ENCODE peak calls at places on chromosomes 12 and 14, in seven cellular contexts. X is fibroblast of lung, Q is fibroblast of pulmonary artery, P is GM12865, I is A673, W is GM23338, K is K562. E is an unnamed sample.

GRCh38 chr12:132827763-132828703 is 636 bp downstream of the GOLGA3 start:
- DNase-seq in I (no peak), W (peak), P (peak), Q (peak), K (no peak), X (peak), E (peak)

GRCh38 chr14:67232066-67232465 is 9.2 kb upstream of the PALS1 start:
- DNase-seq in K (no peak), X (no peak), Q (no peak), I (peak), W (no peak), P (no peak), E (no peak)

GRCh38 chr12:40336573-40337199 is 111.9 kb downstream of the LRRK2 start:
- DNase-seq in Q (peak), W (peak), X (peak), P (peak), K (peak), I (peak), E (peak)

GRCh38 chr14:105023791-105024480 is 3.1 kb upstream of the CDCA4 start:
- DNase-seq in W (no peak), P (no peak), Q (peak), K (no peak), I (no peak), X (peak), E (peak)

GRCh38 chr12:79983969-79984629 is 49.2 kb upstream of the PPP1R12A start:
- DNase-seq in I (no peak), P (no peak), Q (peak), W (no peak), K (no peak), X (peak), E (peak)

GRCh38 chr12:31118347-31118830 is 44.7 kb downstream of the DDX11 start:
- DNase-seq in P (no peak), K (peak), I (peak), X (no peak), Q (no peak), W (peak), E (peak)

GRCh38 chr12:103748002-103748401 is 93.0 kb downstream of the NT5DC3 start:
- DNase-seq in X (peak), Q (no peak), P (no peak), W (no peak), I (no peak), K (no peak), E (no peak)

GRCh38 chr12:68240975-68241374 is 12.4 kb downstream of the IL22 start:
- DNase-seq in K (no peak), Q (no peak), I (no peak), W (no peak), X (peak), P (peak), E (peak)

GRCh38 chr12:33180921-33181320 is 258.7 kb downstream of the SYT10 start:
- DNase-seq in W (no peak), I (no peak), X (peak), K (no peak), P (no peak), Q (no peak), E (no peak)

GRCh38 chr12:15131462-15131861 is 89.8 kb downstream of the RERG start:
- DNase-seq in P (no peak), W (no peak), K (no peak), Q (peak), I (no peak), X (peak), E (peak)

GRCh38 chr12:114186241-114187002 is 219.5 kb downstream of the TBX5 start:
- DNase-seq in Q (no peak), P (no peak), K (no peak), W (peak), I (no peak), X (no peak), E (no peak)

GRCh38 chr12:63083046-63083445 is 68.0 kb downstream of the AVPR1A start:
- DNase-seq in W (no peak), I (no peak), Q (no peak), K (no peak), X (no peak), P (no peak), E (no peak)

GRCh38 chr14:80988742-80989429 is 33.5 kb downstream of the TSHR start:
- DNase-seq in K (no peak), Q (no peak), W (no peak), X (peak), P (no peak), I (no peak), E (no peak)

GRCh38 chr14:97298331-97298730 is 501.1 kb downstream of the VRK1 start:
- DNase-seq in W (peak), X (no peak), K (peak), Q (no peak), I (peak), P (no peak), E (no peak)

GRCh38 chr14:35406811-35407630 is 2.5 kb upstream of the NFKBIA start:
- DNase-seq in I (peak), Q (peak), X (peak), K (peak), P (peak), W (peak), E (no peak)

GRCh38 chr14:61179061-61179675 is 102.0 kb downstream of the TMEM30B start:
- DNase-seq in W (no peak), I (no peak), P (no peak), Q (peak), K (no peak), X (peak), E (peak)

GRCh38 chr14:90645842-90646443 is 170.3 kb downstream of the TTC7B start:
- DNase-seq in X (peak), Q (peak), I (no peak), P (no peak), W (peak), K (no peak), E (peak)

GRCh38 chr12:24015771-24016170 is 66.3 kb upstream of the SOX5 start:
- DNase-seq in P (no peak), Q (no peak), K (no peak), X (no peak), I (no peak), W (no peak), E (no peak)

GRCh38 chr12:43333650-43334043 is 218.4 kb downstream of the ADAMTS20 start:
- DNase-seq in P (no peak), I (no peak), W (no peak), K (no peak), X (no peak), Q (no peak), E (no peak)

GRCh38 chr14:44609201-44609600 is 102.1 kb upstream of the FSCB start:
- DNase-seq in P (no peak), K (no peak), X (no peak), Q (no peak), I (no peak), W (no peak), E (no peak)

GRCh38 chr12:124888203-124888602 is 24.5 kb upstream of the SCARB1 start:
- DNase-seq in K (no peak), P (no peak), W (no peak), I (no peak), X (no peak), Q (no peak), E (no peak)

GRCh38 chr14:104387385-104388010 is 192.1 kb upstream of the C14orf180 start:
- DNase-seq in K (no peak), Q (no peak), I (no peak), W (no peak), X (no peak), P (no peak), E (no peak)

GRCh38 chr14:57136669-57137068 is 132.0 kb downstream of the EXOC5 start:
- DNase-seq in K (no peak), X (no peak), I (peak), P (peak), Q (no peak), W (peak), E (no peak)

GRCh38 chr12:19031032-19031431 is 98.5 kb upstream of the PLEKHA5 start:
- DNase-seq in K (no peak), Q (peak), I (peak), W (no peak), X (peak), P (no peak), E (peak)

GRCh38 chr12:132306885-132307191 is 22.6 kb downstream of the GALNT9 start:
- DNase-seq in P (no peak), I (no peak), X (no peak), K (no peak), Q (no peak), W (no peak), E (no peak)

GRCh38 chr12:124461851-124462623 is 105.4 kb downstream of the NCOR2 start:
- DNase-seq in X (no peak), K (no peak), Q (no peak), I (no peak), P (no peak), W (no peak), E (peak)

GRCh38 chr12:34393821-34394150 is 371.5 kb downstream of the ALG10 start:
- DNase-seq in I (no peak), Q (no peak), W (no peak), P (no peak), X (no peak), K (no peak), E (no peak)

GRCh38 chr12:62196146-62196545 is 64.1 kb upstream of the USP15 start:
- DNase-seq in K (no peak), Q (no peak), W (no peak), X (no peak), I (no peak), P (no peak), E (no peak)

GRCh38 chr12:31633464-31633863 is 26.0 kb upstream of the ETFBKMT start:
- DNase-seq in X (no peak), K (no peak), I (no peak), Q (no peak), P (no peak), W (no peak), E (no peak)

GRCh38 chr12:3604750-3605638 is 114.0 kb downstream of the PRMT8 start:
- DNase-seq in Q (peak), K (no peak), I (peak), X (peak), P (no peak), W (peak), E (peak)

GRCh38 chr12:111434680-111435338 is 29.1 kb downstream of the SH2B3 start:
- DNase-seq in K (no peak), X (peak), Q (peak), W (peak), P (peak), I (peak), E (peak)

GRCh38 chr14:105168496-105168978 is at the start of gene JAG2:
- DNase-seq in P (peak), Q (peak), X (peak), I (peak), K (no peak), W (peak), E (no peak)

GRCh38 chr12:70719672-70720420 is 82.6 kb upstream of the PTPRB start:
- DNase-seq in W (peak), X (peak), Q (peak), P (peak), K (peak), I (peak), E (peak)

GRCh38 chr12:71371132-71371531 is 68.5 kb upstream of the LGR5 start:
- DNase-seq in K (no peak), W (peak), X (peak), P (no peak), I (peak), Q (peak), E (peak)

GRCh38 chr12:47205532-47206449 is 126.0 kb upstream of the AMIGO2 start:
- DNase-seq in P (no peak), X (no peak), W (no peak), I (no peak), K (no peak), Q (no peak), E (no peak)

GRCh38 chr12:124861898-124862676 is 1.6 kb downstream of the SCARB1 start:
- DNase-seq in K (no peak), P (peak), W (no peak), X (no peak), Q (no peak), I (no peak), E (no peak)

DNA sequence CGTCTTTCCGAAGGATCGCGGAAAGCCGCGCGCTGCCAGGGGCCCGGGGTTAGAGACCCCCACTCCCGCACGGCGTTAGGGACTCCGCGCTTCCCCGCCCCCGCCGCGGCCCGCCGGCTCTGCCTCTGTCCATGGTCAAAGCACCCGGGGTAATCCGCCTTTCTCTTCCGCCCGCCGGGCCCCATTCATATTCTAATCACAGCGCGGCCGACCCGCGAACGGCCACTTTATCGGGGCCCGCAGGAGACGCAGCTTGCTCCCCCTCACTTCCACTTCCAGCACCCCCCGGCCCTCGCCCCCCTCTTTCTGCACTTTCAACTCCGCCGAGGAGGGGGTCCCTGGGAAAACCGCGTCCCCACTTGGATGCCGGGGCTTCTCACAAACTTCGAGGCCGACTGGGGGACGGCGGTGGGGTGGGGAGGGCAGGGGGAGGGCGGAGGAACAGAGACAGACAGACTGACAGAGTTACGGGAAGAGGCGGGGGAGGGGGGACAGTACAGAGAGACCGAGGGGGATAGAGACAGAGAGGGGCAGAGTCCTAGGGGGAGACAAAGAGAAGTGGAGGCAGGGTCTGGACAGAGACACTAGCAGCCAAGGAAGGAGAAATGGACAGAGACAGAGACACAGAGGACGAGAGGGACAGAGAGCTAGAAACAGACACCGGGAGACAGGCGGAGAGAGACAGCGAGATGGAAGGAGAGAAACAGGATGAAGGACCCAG is 1.1 kb upstream of the RFX4 start:
- DNase-seq in Q (peak), P (no peak), X (no peak), K (no peak), W (peak), I (no peak), E (peak)
- H3K4me3 ChIP-seq in Q (no peak), P (no peak), X (no peak), K (no peak), W (peak), I (no peak), E (no peak)

DNA sequence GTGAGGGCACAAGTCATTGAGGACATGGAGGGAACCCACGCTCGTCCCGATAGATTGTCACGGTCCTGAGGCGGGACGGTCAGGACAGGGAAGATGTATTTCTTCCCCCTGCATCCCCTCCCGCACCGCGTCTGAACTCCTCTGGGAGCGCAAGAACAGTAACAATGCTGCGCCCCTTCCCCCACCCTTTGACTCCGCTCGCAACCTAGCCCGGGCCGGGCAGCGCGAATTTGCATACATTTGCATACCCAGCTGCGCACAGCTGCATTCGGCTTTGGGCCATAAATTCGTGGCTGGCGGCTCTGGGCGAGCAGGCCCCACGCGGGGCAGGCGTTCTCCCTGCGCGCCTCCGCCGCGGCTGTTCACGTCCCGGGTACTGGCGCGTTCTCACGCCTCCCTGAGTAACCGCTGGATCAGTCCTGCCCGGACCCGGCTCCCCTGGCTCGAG is 29.0 kb upstream of the SMUG1 start:
- DNase-seq in P (peak), I (peak), W (peak), K (no peak), Q (peak), X (no peak), E (peak)
- TF ChIP-seq CTCF in P (peak), I (no peak), W (no peak), K (no peak), Q (no peak), X (no peak), E (no peak)

GRCh38 chr14:99775351-99775750 is 17.9 kb upstream of the EML1 start:
- DNase-seq in I (no peak), P (no peak), Q (no peak), X (no peak), W (peak), K (no peak), E (no peak)

GRCh38 chr14:99772371-99773283 is 20.6 kb upstream of the EML1 start:
- DNase-seq in K (no peak), W (no peak), I (no peak), P (no peak), X (peak), Q (no peak), E (no peak)

GRCh38 chr14:99773496-99774203 is 19.6 kb upstream of the EML1 start:
- DNase-seq in Q (no peak), P (no peak), I (no peak), W (peak), K (no peak), X (no peak), E (no peak)

GRCh38 chr14:99774204-99774497 is 19.1 kb upstream of the EML1 start:
- DNase-seq in Q (no peak), W (no peak), K (no peak), X (no peak), I (no peak), P (no peak), E (no peak)

DNA sequence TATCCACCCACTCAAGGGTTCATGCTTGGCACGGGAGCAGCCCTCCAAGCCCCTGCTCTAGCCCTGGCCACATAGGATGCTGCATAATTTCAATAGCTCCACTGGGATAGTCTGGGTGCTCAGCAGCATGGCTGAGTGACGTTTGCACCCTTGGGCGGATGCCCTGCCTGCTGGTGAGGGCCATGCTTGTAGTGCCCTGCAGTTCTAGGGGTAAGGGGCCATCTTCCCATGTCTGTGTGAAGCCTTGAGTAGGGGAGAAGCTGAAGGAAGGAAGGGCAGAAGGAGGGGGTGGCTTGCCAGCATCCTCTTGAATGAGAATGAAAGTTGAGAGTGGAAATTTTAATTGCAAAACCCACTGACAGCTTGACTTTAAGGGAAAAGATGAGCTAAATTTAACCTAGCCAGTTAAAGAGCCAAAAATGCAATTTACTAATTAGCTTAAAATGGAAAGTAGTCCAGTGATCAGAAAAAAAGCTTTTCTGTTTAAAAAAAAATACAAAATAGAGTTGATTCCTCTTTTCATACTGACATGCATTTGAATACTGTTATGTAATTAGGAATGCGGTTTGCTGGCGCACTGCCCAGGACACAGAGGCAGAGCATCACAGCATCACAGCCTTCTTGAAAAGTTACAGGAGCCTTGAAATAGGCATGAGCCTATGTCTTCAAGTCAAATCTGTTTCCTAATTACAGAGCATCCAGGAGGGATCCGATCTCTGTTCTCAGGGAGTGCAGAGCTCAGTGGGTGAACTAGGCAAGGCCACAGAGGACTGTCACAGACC is 18.5 kb upstream of the EML1 start:
- DNase-seq in X (peak), Q (peak), W (no peak), P (no peak), K (no peak), I (peak), E (no peak)
- H3K4me3 ChIP-seq in X (no peak), Q (no peak), W (peak), P (no peak), K (no peak), I (no peak), E (no peak)

DNA sequence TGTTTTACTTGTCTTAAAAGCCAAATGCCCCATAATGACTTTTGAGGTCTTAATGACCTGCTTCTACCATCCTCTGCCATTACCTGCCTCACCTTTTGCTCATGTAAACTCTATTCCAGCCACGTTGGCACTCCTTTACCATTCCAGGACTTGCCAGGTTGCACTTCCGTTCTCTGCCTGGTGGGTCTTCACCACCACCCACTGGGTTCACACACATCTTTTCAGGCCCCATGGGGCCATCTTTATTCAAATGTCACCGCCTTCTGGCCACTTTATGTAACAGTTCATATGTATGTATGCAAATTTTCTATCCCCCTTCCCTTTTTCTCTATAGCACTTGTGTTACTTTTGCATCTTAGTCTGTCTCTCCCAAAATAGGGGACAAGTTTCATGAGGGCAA is 57.7 kb downstream of the ATP2A2 start:
- DNase-seq in Q (peak), K (peak), I (peak), W (peak), X (no peak), P (peak), E (no peak)
- TF ChIP-seq CTCF in Q (peak), K (peak), I (peak), W (no peak), X (no peak), P (peak), E (no peak)

GRCh38 chr14:51206462-51206861 is 33.6 kb upstream of the TMX1 start:
- DNase-seq in X (no peak), Q (no peak), P (no peak), I (peak), W (peak), K (no peak), E (no peak)
- H3K4me3 ChIP-seq in X (no peak), Q (no peak), P (no peak), I (no peak), W (no peak), K (no peak), E (no peak)

GRCh38 chr14:54486685-54487084 is 2.1 kb downstream of the GMFB start:
- DNase-seq in K (peak), W (no peak), I (no peak), X (no peak), Q (no peak), P (no peak), E (no peak)

GRCh38 chr14:54489318-54489683 is 521 bp upstream of the GMFB start:
- DNase-seq in I (no peak), P (no peak), X (no peak), Q (no peak), K (no peak), W (no peak), E (no peak)

GRCh38 chr14:54487771-54488170 is 1.0 kb downstream of the GMFB start:
- DNase-seq in I (no peak), X (peak), W (peak), P (no peak), Q (peak), K (no peak), E (peak)

GRCh38 chr14:54488646-54489317 is at the start of gene GMFB:
- DNase-seq in K (peak), Q (peak), W (peak), X (peak), I (peak), P (peak), E (peak)

GRCh38 chr14:54488318-54488645 is 498 bp downstream of the GMFB start:
- DNase-seq in X (no peak), K (no peak), I (no peak), P (no peak), Q (no peak), W (peak), E (no peak)
- TF ChIP-seq CTCF in X (no peak), K (no peak), I (no peak), P (peak), Q (peak), W (no peak), E (peak)